ENCODE peak calls at places on chromosomes 3 and 15, in nine cellular contexts. D is GM23338, R is tibial artery, F is Karpas-422, X is sigmoid colon, Q is heart left ventricle, I is Peyer's patch, J is vagina, P is aorta. S is an unnamed sample. For H3K4me1, the result is how much of the 10 kb centered on the place peaks cover.

GRCh38 chr3:117547956-117548550 is 838.5 kb downstream of the TUSC7 start:
- DNase-seq in X (no peak), J (no peak), R (no peak), D (no peak), P (no peak), F (no peak), I (no peak), Q (no peak), S (no peak)

GRCh38 chr3:24683511-24684384 is 189.1 kb upstream of the THRB start:
- DNase-seq in I (no peak), X (no peak), J (no peak), Q (no peak), P (no peak), R (no peak), D (peak), F (peak), S (no peak)

GRCh38 chr3:152264378-152264777 is 4.4 kb upstream of the MBNL1 start:
- DNase-seq in D (no peak), F (no peak), R (no peak), J (no peak), X (no peak), P (no peak), Q (no peak), I (no peak), S (no peak)

GRCh38 chr3:153973722-153974121 is 147.5 kb upstream of the ARHGEF26 start:
- DNase-seq in R (no peak), D (no peak), I (no peak), Q (no peak), X (no peak), P (no peak), J (no peak), F (no peak), S (no peak)

GRCh38 chr15:63088532-63089245 is 33.0 kb upstream of the LACTB start:
- DNase-seq in J (no peak), D (peak), P (no peak), Q (no peak), X (no peak), I (no peak), R (no peak), F (no peak), S (no peak)

GRCh38 chr3:64105816-64106215 is 82.5 kb upstream of the PSMD6 start:
- DNase-seq in X (no peak), Q (no peak), D (no peak), F (no peak), J (peak), R (no peak), I (no peak), P (no peak), S (no peak)

GRCh38 chr3:134423153-134423552 is 48.9 kb upstream of the AMOTL2 start:
- DNase-seq in F (no peak), I (no peak), X (no peak), P (no peak), D (peak), Q (no peak), J (no peak), R (no peak), S (no peak)

GRCh38 chr3:71466483-71466882 is 117.0 kb downstream of the FOXP1 start:
- DNase-seq in D (no peak), Q (peak), X (no peak), F (no peak), J (no peak), R (no peak), P (no peak), I (no peak), S (peak)

GRCh38 chr3:179016979-179017670 is 54.5 kb downstream of the ZMAT3 start:
- DNase-seq in F (no peak), P (no peak), I (peak), Q (no peak), D (no peak), X (no peak), J (no peak), R (no peak), S (no peak)

GRCh38 chr3:98695816-98696215 is 67.3 kb upstream of the ST3GAL6 start:
- DNase-seq in D (no peak), I (no peak), X (no peak), Q (no peak), P (no peak), R (no peak), J (no peak), F (no peak), S (no peak)

GRCh38 chr15:53323197-53323596 is 436.3 kb downstream of the WDR72 start:
- DNase-seq in F (no peak), D (no peak), J (no peak), X (no peak), R (no peak), Q (no peak), I (no peak), P (no peak), S (peak)

GRCh38 chr3:15647629-15648167 is 46.2 kb downstream of the BTD start:
- DNase-seq in J (no peak), Q (peak), P (no peak), I (peak), X (no peak), R (no peak), F (peak), D (no peak), S (no peak)

GRCh38 chr3:146274833-146275232 is 23.9 kb upstream of the PLSCR4 start:
- DNase-seq in P (no peak), I (no peak), D (no peak), X (no peak), J (no peak), F (no peak), Q (no peak), R (no peak), S (no peak)

GRCh38 chr3:12227833-12228232 is 61.0 kb upstream of the PPARG start:
- DNase-seq in X (no peak), F (no peak), D (no peak), I (no peak), P (no peak), R (no peak), Q (no peak), J (no peak), S (no peak)

GRCh38 chr3:27626596-27627118 is 95.5 kb downstream of the EOMES start:
- DNase-seq in J (no peak), Q (no peak), I (no peak), P (no peak), X (no peak), R (no peak), D (no peak), F (no peak), S (no peak)

GRCh38 chr3:111803123-111803593 is 55.9 kb upstream of the PHLDB2 start:
- DNase-seq in Q (peak), X (peak), P (peak), J (peak), R (peak), D (no peak), I (peak), F (no peak), S (peak)

GRCh38 chr3:8318002-8318649 is 183.5 kb upstream of the LMCD1 start:
- DNase-seq in F (no peak), J (no peak), R (no peak), D (peak), Q (no peak), P (no peak), X (no peak), I (no peak), S (no peak)

GRCh38 chr3:66582721-66583141 is 81.9 kb upstream of the LRIG1 start:
- DNase-seq in X (no peak), J (no peak), P (no peak), F (peak), Q (no peak), D (no peak), R (no peak), I (peak), S (no peak)

GRCh38 chr15:80940331-80940730 is 49.3 kb downstream of the MESD start:
- DNase-seq in I (no peak), D (no peak), P (no peak), J (no peak), Q (no peak), R (peak), X (no peak), F (peak), S (no peak)

GRCh38 chr15:62643571-62643970 is 399.0 kb upstream of the TPM1 start:
- DNase-seq in J (no peak), I (no peak), D (no peak), X (no peak), R (no peak), F (no peak), P (no peak), Q (no peak), S (peak)

GRCh38 chr15:52790941-52791751 is 1.0 kb upstream of the ONECUT1 start:
- DNase-seq in X (no peak), P (no peak), I (no peak), J (no peak), R (no peak), F (no peak), Q (no peak), D (peak), S (no peak)

GRCh38 chr15:71669688-71670087 is 140.7 kb upstream of the NR2E3 start:
- DNase-seq in D (no peak), J (peak), P (no peak), F (no peak), X (no peak), Q (no peak), R (no peak), I (no peak), S (peak)

GRCh38 chr3:39269528-39269927 is 10.3 kb downstream of the CX3CR1 start:
- DNase-seq in I (no peak), R (no peak), X (no peak), Q (no peak), F (no peak), J (peak), D (no peak), P (no peak), S (no peak)

GRCh38 chr15:89632563-89633430 is 22.5 kb downstream of the KIF7 start:
- DNase-seq in X (no peak), I (no peak), Q (no peak), R (no peak), J (peak), F (no peak), D (no peak), P (no peak), S (no peak)

GRCh38 chr3:106299300-106300098 is 430.7 kb upstream of the CBLB start:
- DNase-seq in X (no peak), F (peak), I (no peak), J (no peak), P (no peak), Q (no peak), D (no peak), R (no peak), S (no peak)

GRCh38 chr3:13581485-13582365 is 32.8 kb downstream of the FBLN2 start:
- DNase-seq in D (no peak), Q (no peak), J (no peak), P (peak), X (peak), I (no peak), R (peak), F (no peak), S (no peak)

GRCh38 chr15:77983708-77984445 is 93.6 kb downstream of the TBC1D2B start:
- DNase-seq in Q (no peak), P (peak), I (no peak), J (no peak), F (no peak), X (peak), D (peak), R (peak), S (no peak)

GRCh38 chr3:108565506-108565905 is 23.7 kb downstream of the CIP2A start:
- DNase-seq in J (no peak), P (no peak), I (no peak), X (no peak), D (no peak), R (no peak), Q (no peak), F (no peak), S (no peak)

GRCh38 chr3:191523099-191523498 is 62.1 kb downstream of the PYDC2 start:
- DNase-seq in J (no peak), R (no peak), X (no peak), D (no peak), P (no peak), Q (no peak), I (no peak), F (no peak), S (no peak)

GRCh38 chr3:168096210-168096795 is 579 bp upstream of the GOLIM4 start:
- DNase-seq in R (no peak), P (peak), J (no peak), I (peak), Q (no peak), X (no peak), D (peak), F (peak), S (peak)

GRCh38 chr3:57128863-57129602 is 36.1 kb downstream of the IL17RD start:
- DNase-seq in J (no peak), Q (no peak), X (no peak), R (no peak), D (peak), I (no peak), F (no peak), P (no peak), S (no peak)

GRCh38 chr3:57127849-57128566 is 37.1 kb downstream of the IL17RD start:
- DNase-seq in J (no peak), R (no peak), I (no peak), D (no peak), Q (no peak), F (no peak), P (no peak), X (no peak), S (no peak)

GRCh38 chr3:57135964-57136363 is 29.2 kb downstream of the IL17RD start:
- DNase-seq in R (no peak), Q (no peak), I (no peak), D (no peak), J (no peak), P (no peak), F (no peak), X (no peak), S (no peak)

GRCh38 chr3:57130426-57131209 is 34.5 kb downstream of the IL17RD start:
- DNase-seq in F (no peak), Q (peak), J (no peak), P (no peak), I (no peak), X (no peak), D (peak), R (no peak), S (no peak)

DNA sequence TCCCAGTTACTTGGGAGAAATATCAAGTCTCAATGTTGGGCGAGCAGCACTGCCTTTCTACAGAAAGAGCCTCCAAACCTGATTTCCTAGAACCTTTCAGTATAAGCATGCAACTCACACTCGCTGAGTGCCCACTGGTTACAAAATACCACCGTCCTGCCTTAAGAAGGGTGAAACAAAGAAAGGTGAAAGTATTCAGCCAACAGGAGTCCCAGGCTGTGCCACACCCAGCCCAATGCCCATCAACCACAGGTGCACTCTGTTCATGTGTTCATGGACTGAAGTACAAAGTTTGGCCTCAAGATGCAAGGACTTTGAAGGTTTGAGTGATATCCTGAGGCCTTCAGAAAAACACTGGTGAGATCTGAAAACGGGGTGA is 34.0 kb downstream of the IL17RD start:
- DNase-seq in P (no peak), Q (no peak), D (no peak), R (no peak), I (no peak), J (no peak), X (no peak), F (no peak), S (no peak)
- H3K4me1 ChIP-seq in P (under half), Q (under half), D (half or more), R (under half), I (under half), J (under half), X (under half), F (under half), S (under half)

DNA sequence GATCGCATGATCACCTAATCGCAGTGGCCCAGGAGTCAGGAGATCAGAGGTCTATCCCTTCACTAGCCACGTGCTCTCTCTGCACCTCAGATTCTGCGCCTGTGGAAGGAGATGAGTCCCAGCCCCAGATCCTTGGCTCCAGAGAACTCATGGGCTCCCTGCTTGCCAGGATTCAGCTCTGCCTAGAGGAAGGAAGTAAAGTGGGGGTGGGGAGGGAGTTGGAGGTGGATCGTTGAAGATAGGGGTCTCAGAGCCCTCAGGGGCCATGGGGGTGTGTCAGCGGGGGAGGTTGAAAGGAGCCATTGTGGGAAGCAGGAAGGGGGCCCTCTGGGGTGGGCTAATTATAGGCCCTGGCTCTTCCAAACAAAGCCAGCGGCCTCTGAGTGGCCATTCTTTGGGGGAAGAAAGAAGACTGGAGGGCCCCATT is 11.3 kb upstream of the STRA6 start:
- DNase-seq in F (no peak), D (peak), P (no peak), X (no peak), Q (no peak), I (no peak), J (no peak), R (no peak), S (no peak)
- H3K4me1 ChIP-seq in F (under half), D (half or more), P (under half), X (under half), Q (under half), I (under half), J (under half), R (under half), S (under half)

DNA sequence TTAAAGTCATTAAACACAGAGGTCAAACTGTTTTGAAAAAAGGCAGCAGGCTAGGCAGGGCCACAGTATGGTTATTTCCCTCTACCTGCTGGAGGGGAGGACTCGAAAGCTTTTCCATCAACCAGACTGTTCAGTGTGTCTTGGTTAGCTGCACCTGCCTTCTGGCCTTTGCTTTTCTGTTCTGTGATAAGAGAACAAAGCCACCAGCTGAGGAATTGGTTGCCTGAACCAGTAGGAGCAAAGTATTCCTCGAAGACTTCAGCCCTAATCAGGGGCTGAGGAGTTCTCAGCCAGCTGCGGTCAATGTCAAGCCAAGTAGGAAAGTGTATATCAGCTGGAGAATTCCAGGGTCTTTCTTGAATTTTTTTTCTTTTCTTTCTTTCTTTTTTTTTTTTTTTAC is 132.5 kb downstream of the SOX2 start:
- DNase-seq in X (no peak), Q (no peak), I (no peak), J (no peak), P (no peak), R (no peak), D (no peak), F (no peak), S (no peak)
- H3K4me1 ChIP-seq in X (under half), Q (under half), I (under half), J (under half), P (under half), R (under half), D (under half), F (under half), S (under half)

DNA sequence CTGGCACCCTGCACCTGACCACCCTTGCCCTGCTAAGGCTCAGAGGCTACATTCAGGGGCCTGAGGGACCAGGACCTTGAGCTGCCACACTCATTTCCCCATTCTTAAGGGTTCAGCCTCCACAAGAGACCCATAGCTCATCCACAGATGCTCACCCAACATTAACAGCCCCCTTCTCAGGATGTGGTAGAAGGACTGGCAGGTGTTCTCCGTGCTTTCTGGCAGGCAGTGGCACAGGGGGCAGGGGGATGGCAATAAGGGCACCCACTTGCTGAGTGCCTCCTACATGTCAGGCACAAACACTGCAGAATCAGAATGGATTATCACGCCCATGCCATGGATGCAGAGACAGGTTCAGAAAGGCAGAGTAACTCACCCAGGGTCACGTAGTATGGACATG is 9.5 kb downstream of the MAPKAPK3 start:
- DNase-seq in X (no peak), R (no peak), J (no peak), D (no peak), I (no peak), F (no peak), Q (no peak), P (no peak), S (no peak)
- H3K4me1 ChIP-seq in X (under half), R (under half), J (half or more), D (under half), I (under half), F (under half), Q (under half), P (under half), S (half or more)

DNA sequence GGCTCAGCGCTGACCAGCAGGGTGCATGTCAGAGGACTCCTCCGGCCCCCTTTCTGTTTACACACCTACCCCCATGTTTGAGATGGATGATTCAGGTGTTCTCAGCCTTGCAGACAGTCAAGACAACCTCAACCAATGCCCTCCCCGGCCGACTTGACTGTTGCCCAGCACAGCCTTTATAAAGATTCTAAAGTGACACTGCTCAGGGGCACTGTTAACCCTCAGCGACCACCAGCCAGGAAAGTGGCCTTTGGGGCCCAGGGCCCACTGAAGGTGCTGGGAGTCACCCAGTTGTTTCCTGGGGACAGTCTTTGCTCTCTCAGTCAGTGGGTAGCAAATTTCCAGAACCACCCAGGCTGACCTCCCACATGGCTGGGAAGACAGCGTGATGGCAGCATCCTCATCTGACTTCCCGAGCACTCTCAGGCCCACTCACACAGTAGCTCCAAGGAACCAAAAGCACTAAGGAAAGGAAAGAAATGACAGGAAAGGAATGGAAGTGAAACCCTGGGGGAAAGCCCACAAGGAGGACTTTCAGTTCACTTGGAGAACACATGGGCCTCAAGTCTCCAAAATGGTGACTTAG is 128.4 kb downstream of the ASB7 start:
- DNase-seq in J (peak), R (no peak), Q (no peak), F (no peak), I (no peak), D (no peak), P (peak), X (no peak), S (peak)
- H3K4me1 ChIP-seq in J (under half), R (under half), Q (under half), F (under half), I (under half), D (under half), P (under half), X (under half), S (under half)